ENCODE peak calls at places on chromosome 5, in four cellular contexts. T, Q, O and G are unnamed samples.

GRCh38 chr5:10201223-10201868 is 48.3 kb downstream of the ATPSCKMT start:
- DNase-seq in T (no peak), Q (peak), O (no peak), G (no peak)

GRCh38 chr5:111676496-111676895 is 80.5 kb downstream of the NREP start:
- DNase-seq in Q (no peak), T (no peak), O (no peak), G (no peak)

GRCh38 chr5:15499528-15500325 is at the start of gene FBXL7:
- DNase-seq in T (peak), Q (peak), O (peak), G (peak)

GRCh38 chr5:66742083-66742895 is 146.1 kb downstream of the MAST4 start:
- DNase-seq in Q (no peak), O (no peak), T (no peak), G (no peak)

GRCh38 chr5:136435951-136436544 is 70.7 kb upstream of the TRPC7 start:
- DNase-seq in O (no peak), T (no peak), Q (no peak), G (no peak)

GRCh38 chr5:142667808-142668207 is 18.1 kb downstream of the FGF1 start:
- DNase-seq in T (peak), O (no peak), Q (no peak), G (no peak)

GRCh38 chr5:128264567-128264966 is 181.0 kb downstream of the SLC12A2 start:
- DNase-seq in O (no peak), T (no peak), Q (no peak), G (no peak)

GRCh38 chr5:133425183-133425582 is 187.2 kb downstream of the FSTL4 start:
- DNase-seq in O (no peak), Q (no peak), T (peak), G (no peak)

GRCh38 chr5:165029471-165029870 is 1524.1 kb downstream of the MAT2B start:
- DNase-seq in Q (peak), T (no peak), O (no peak), G (no peak)

GRCh38 chr5:96936431-96937221 is 746 bp downstream of the LNPEP start:
- DNase-seq in O (no peak), T (peak), Q (peak), G (peak)

GRCh38 chr5:53425598-53426516 is 54.6 kb upstream of the FST start:
- DNase-seq in O (no peak), T (no peak), Q (peak), G (no peak)

GRCh38 chr5:44046581-44047327 is 342.5 kb downstream of the FGF10 start:
- DNase-seq in O (no peak), T (peak), Q (no peak), G (no peak)

GRCh38 chr5:27598576-27598975 is 560.2 kb upstream of the CDH9 start:
- DNase-seq in O (no peak), T (no peak), Q (no peak), G (no peak)

GRCh38 chr5:180495292-180495691 is 1.1 kb downstream of the CNOT6 start:
- DNase-seq in O (no peak), Q (no peak), T (peak), G (no peak)

GRCh38 chr5:161342886-161343285 is 203.6 kb downstream of the GABRB2 start:
- DNase-seq in T (no peak), Q (no peak), O (no peak), G (no peak)

GRCh38 chr5:5025774-5026406 is 114.2 kb upstream of the ADAMTS16 start:
- DNase-seq in O (no peak), Q (no peak), T (no peak), G (no peak)

GRCh38 chr5:173547579-173547978 is 68.9 kb downstream of the BOD1 start:
- DNase-seq in O (no peak), Q (no peak), T (no peak), G (peak)

GRCh38 chr5:65142511-65143011 is 339.2 kb downstream of the ADAMTS6 start:
- DNase-seq in Q (no peak), T (no peak), O (no peak), G (no peak)

GRCh38 chr5:112232651-112233050 is 186.4 kb downstream of the EPB41L4A start:
- DNase-seq in O (no peak), Q (no peak), T (no peak), G (no peak)

GRCh38 chr5:80246995-80247729 is 8.7 kb downstream of the SERINC5 start:
- DNase-seq in O (peak), T (no peak), Q (peak), G (peak)

GRCh38 chr5:41010572-41010971 is 60.6 kb downstream of the MROH2B start:
- DNase-seq in T (no peak), O (no peak), Q (no peak), G (no peak)

GRCh38 chr5:112555691-112556090 is 136.6 kb upstream of the EPB41L4A start:
- DNase-seq in T (no peak), O (no peak), Q (no peak), G (no peak)

GRCh38 chr5:109102291-109102690 is 307.5 kb downstream of the PJA2 start:
- DNase-seq in O (no peak), T (no peak), Q (no peak), G (no peak)

GRCh38 chr5:80697100-80697499 is 42.3 kb upstream of the DHFR start:
- DNase-seq in Q (no peak), T (no peak), O (no peak), G (no peak)

GRCh38 chr5:72523960-72524582 is 16.9 kb upstream of the ZNF366 start:
- DNase-seq in T (no peak), O (no peak), Q (no peak), G (peak)

GRCh38 chr5:6305821-6306220 is 72.5 kb downstream of the MED10 start:
- DNase-seq in Q (no peak), T (no peak), O (no peak), G (no peak)

GRCh38 chr5:111699324-111699723 is 57.7 kb downstream of the NREP start:
- DNase-seq in O (no peak), Q (no peak), T (no peak), G (no peak)

GRCh38 chr5:147303976-147304375 is 69.2 kb downstream of the STK32A start:
- DNase-seq in T (no peak), Q (no peak), O (no peak), G (no peak)

GRCh38 chr5:165607026-165607425 is 2101.6 kb downstream of the MAT2B start:
- DNase-seq in T (no peak), O (no peak), Q (no peak), G (no peak)

GRCh38 chr5:151671979-151672378 is 14.7 kb downstream of the SPARC start:
- DNase-seq in T (no peak), O (no peak), Q (no peak), G (no peak)

GRCh38 chr5:89498699-89499098 is 615.7 kb upstream of the MEF2C start:
- DNase-seq in Q (no peak), O (no peak), T (no peak), G (no peak)

GRCh38 chr5:150648294-150649107 is 8.0 kb downstream of the SYNPO start:
- DNase-seq in T (no peak), Q (no peak), O (peak), G (no peak)

GRCh38 chr5:126499742-126500396 is 76.7 kb downstream of the GRAMD2B start:
- DNase-seq in O (no peak), Q (peak), T (no peak), G (peak)

GRCh38 chr5:178732281-178732680 is 1.8 kb upstream of the ZNF354A start:
- DNase-seq in T (no peak), O (no peak), Q (no peak), G (no peak)

GRCh38 chr5:174601937-174602336 is 122.4 kb upstream of the MSX2 start:
- DNase-seq in Q (no peak), T (no peak), O (no peak), G (no peak)

GRCh38 chr5:95969646-95970358 is 8.2 kb upstream of the ELL2 start:
- DNase-seq in O (no peak), Q (no peak), T (no peak), G (no peak)

GRCh38 chr5:113806823-113807222 is 293.3 kb downstream of the YTHDC2 start:
- DNase-seq in Q (no peak), O (no peak), T (no peak), G (no peak)

GRCh38 chr5:113807384-113808053 is 294.0 kb downstream of the YTHDC2 start:
- DNase-seq in T (no peak), Q (no peak), O (no peak), G (no peak)

GRCh38 chr5:113804264-113804663 is 290.8 kb downstream of the YTHDC2 start:
- DNase-seq in T (no peak), Q (no peak), O (no peak), G (no peak)

GRCh38 chr5:113804943-113805342 is 291.4 kb downstream of the YTHDC2 start:
- DNase-seq in O (no peak), T (no peak), Q (no peak), G (no peak)

GRCh38 chr5:113806250-113806649 is 292.8 kb downstream of the YTHDC2 start:
- DNase-seq in Q (no peak), O (no peak), T (no peak), G (no peak)
- TF ChIP-seq CTCF in Q (no peak), O (peak), T (no peak), G (no peak)

DNA sequence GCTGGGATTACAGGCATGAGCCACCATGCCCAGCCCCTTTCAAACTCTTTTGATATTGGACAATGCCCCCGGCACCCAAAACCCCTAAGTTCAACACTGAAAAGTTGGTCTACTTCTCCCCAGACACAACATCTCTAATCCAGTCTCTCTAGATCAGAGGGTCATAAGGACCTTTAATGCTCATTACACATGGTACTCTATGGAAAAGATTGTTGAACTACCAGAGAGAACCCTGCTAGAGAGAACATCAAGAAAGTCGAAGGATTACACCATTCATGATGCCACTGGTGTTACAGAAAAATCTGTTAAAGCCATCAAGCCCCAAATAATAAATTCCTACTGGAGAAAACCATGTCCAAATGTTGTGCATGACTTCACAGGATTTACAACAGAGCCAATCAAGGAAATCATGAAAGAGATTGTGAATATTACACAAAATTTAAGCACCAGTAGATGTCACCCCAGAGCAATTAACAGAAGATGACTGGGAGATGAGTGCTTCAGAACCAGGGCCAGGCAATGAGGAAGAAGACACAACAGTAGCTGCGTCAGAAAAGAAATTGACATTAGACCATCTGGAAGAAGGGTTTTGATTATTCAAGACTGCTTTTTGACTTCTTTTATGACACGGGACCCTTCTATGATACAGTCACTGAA is 28.3 kb upstream of the NIPAL4 start:
- DNase-seq in O (no peak), T (no peak), Q (no peak), G (peak)
- TF ChIP-seq CTCF in O (peak), T (no peak), Q (peak), G (peak)

GRCh38 chr5:59337240-59337639 is 556.3 kb downstream of the PDE4D start:
- DNase-seq in O (no peak), Q (no peak), T (no peak), G (no peak)

GRCh38 chr5:59330680-59331079 is 562.8 kb downstream of the PDE4D start:
- DNase-seq in Q (no peak), O (no peak), T (no peak), G (no peak)

GRCh38 chr5:59332236-59332973 is 561.1 kb downstream of the PDE4D start:
- DNase-seq in T (no peak), Q (no peak), O (no peak), G (no peak)

GRCh38 chr5:59340637-59341036 is 552.9 kb downstream of the PDE4D start:
- DNase-seq in T (no peak), Q (no peak), O (no peak), G (no peak)

DNA sequence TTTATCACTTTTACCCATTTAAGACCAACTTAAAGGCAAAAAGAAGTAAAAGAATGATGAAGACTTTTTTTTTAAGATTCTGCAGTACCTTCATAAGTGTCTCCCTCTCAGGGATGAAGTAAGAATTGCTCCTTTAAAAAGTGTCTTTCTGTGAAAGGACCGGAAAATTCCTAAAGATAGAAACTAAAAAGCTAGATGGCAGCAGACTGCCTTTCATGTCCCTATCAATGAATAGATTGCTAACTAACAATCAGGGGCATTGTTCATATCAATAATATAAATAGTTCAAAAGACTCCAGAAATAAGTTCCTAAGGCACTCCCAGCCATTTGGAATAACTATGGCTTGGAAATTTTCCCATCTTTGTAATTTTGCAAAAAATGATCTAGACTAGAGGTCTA is 558.0 kb downstream of the PDE4D start:
- DNase-seq in T (no peak), O (no peak), Q (no peak), G (no peak)
- TF ChIP-seq CTCF in T (no peak), O (no peak), Q (no peak), G (no peak)

GRCh38 chr5:84287964-84288363 is 96.7 kb downstream of the EDIL3 start:
- DNase-seq in Q (no peak), T (no peak), O (no peak), G (no peak)
- TF ChIP-seq CTCF in Q (no peak), T (no peak), O (no peak), G (no peak)

DNA sequence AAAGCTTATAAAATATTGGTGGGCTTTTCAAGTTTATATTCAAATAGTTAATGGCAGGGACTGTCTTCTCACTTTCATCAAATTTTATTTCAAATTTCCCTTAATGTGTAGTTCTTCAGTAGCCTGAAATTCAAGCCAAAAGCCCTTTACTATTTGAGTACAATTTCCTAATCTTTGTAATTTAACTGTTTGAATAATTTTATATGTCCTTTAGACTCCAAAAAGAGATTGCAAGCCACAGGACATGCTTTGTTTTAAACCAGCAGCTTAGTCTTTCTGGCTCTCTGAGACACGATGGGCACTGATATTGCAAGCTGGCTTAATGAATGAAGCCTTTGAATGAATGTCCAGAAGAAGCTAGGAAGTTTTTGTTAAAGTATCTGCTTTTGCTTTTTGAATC is 2031.6 kb upstream of the CDH6 start:
- DNase-seq in O (no peak), T (no peak), Q (no peak), G (no peak)
- TF ChIP-seq CTCF in O (no peak), T (no peak), Q (no peak), G (no peak)

GRCh38 chr5:159102294-159102934 is 2.7 kb upstream of the EBF1 start:
- DNase-seq in T (no peak), Q (no peak), O (no peak), G (no peak)

GRCh38 chr5:159105318-159106053 is 5.8 kb upstream of the EBF1 start:
- DNase-seq in O (no peak), Q (peak), T (peak), G (no peak)

GRCh38 chr5:159103086-159103485 is 3.4 kb upstream of the EBF1 start:
- DNase-seq in O (no peak), Q (no peak), T (no peak), G (no peak)

GRCh38 chr5:159104759-159105317 is 5.1 kb upstream of the EBF1 start:
- DNase-seq in T (peak), O (no peak), Q (peak), G (no peak)

DNA sequence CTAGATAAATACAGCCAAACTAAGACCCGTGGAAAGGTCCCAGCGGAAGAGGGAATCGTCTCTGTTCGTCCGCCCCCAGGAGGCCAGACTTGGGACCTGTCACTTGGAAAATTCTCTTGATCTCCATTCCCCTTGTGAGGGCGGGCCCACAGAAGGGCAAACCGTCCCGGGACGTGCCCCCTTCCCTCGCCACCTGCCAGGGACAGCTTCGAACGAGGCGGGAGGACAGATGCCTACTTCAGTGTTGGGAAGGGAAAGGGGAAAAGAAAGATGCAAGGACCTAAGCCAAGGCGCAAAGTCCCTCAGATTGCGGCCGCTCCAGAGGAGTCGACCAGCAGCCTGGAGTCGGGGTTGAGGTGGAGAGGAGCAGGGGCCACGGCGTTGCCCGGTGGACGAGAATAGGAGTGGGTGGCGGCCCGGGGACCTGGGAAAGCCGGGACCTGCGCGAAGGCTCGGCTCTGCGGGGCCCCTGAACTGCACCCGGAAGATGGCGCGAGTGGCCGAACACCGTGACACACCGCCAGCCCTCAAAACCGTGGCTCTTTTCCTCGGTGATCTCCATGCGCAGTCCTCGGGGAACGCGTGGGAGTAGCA is 4.4 kb upstream of the EBF1 start:
- DNase-seq in T (peak), O (peak), Q (peak), G (no peak)
- TF ChIP-seq CTCF in T (no peak), O (no peak), Q (no peak), G (no peak)

GRCh38 chr5:159955056-159955624 is 38.9 kb downstream of the ADRA1B start:
- DNase-seq in Q (no peak), T (no peak), O (no peak), G (no peak)

GRCh38 chr5:159947708-159948358 is 31.6 kb downstream of the ADRA1B start:
- DNase-seq in Q (no peak), O (no peak), T (no peak), G (no peak)

GRCh38 chr5:159953609-159954008 is 37.3 kb downstream of the ADRA1B start:
- DNase-seq in O (no peak), T (no peak), Q (no peak), G (no peak)

GRCh38 chr5:159951834-159952233 is 35.6 kb downstream of the ADRA1B start:
- DNase-seq in T (no peak), O (no peak), Q (no peak), G (no peak)

DNA sequence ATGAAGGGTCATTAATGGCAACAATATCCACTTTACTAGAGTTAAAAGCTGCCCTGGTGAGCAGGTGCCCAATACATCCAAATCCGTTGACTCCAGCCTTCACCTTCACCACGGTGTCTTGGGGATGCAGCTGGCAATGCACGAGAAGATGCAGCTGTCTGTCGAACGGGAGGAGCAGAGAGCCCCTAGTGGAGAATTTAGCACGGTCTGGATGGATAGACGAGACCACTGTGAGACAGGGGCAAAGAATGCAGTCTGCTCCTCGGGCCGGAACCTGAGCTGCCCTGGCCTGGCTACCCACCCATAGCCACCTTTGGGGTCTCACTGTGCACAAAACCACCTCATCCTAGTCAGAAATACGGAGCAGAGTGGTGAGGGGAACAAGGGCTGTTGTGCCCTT is 35.1 kb downstream of the ADRA1B start:
- DNase-seq in Q (peak), O (no peak), T (no peak), G (no peak)
- TF ChIP-seq CTCF in Q (no peak), O (no peak), T (no peak), G (no peak)

GRCh38 chr5:106780355-106780754 is 890.4 kb downstream of the EFNA5 start:
- DNase-seq in O (no peak), Q (no peak), T (no peak), G (no peak)

DNA sequence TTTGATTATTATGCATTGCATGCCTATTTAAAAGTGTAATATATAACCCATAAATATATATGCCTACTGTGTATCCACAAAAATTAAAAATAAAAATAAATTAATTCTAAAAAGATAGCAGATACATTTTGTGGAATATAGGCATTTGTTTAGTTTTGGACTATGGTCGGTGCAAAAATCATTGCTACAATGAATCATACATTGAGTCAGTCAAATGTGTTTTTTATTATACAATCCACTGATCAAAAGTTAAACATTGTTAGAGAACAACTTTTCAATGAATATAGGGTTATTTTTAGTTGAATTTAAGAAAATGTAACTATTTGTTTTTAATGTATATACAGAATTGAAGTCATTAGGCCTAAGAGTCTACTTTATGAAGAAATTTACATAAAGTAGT is 885.9 kb downstream of the EFNA5 start:
- DNase-seq in T (no peak), Q (no peak), O (no peak), G (no peak)
- TF ChIP-seq CTCF in T (no peak), Q (no peak), O (no peak), G (no peak)

GRCh38 chr5:159531554-159532105 is 201.3 kb upstream of the IL12B start:
- DNase-seq in T (no peak), Q (no peak), O (no peak), G (no peak)
- TF ChIP-seq CTCF in T (no peak), Q (no peak), O (no peak), G (no peak)